ENCODE peak calls at places on chromosomes 2 and 18, in seven cellular contexts. B is Peyer's patch; M is adrenal gland; H is progenitor cell of endocrine pancreas; P is CD8-positive, alpha-beta T cell; K is HFFc6; I is uterus. N is an unnamed sample.

GRCh38 chr2:148023861-148024260 is 3.0 kb downstream of the MBD5 start:
- DNase-seq in I (no peak), H (no peak), K (no peak), B (no peak), M (no peak), P (no peak), N (no peak)

GRCh38 chr2:226352941-226353558 is 446.6 kb downstream of the IRS1 start:
- DNase-seq in K (no peak), H (no peak), I (no peak), P (no peak), M (no peak), B (no peak), N (no peak)

GRCh38 chr18:12255626-12256026 is 1.5 kb downstream of the CIDEA start:
- DNase-seq in P (no peak), M (no peak), I (no peak), H (no peak), B (no peak), K (no peak), N (no peak)

GRCh38 chr2:1837022-1837421 is 92.7 kb upstream of the PXDN start:
- DNase-seq in H (no peak), I (no peak), P (no peak), B (no peak), M (no peak), K (no peak), N (no peak)

GRCh38 chr18:58639751-58640427 is 11.0 kb upstream of the ALPK2 start:
- DNase-seq in K (peak; percentile 91), H (no peak), B (no peak), M (no peak), I (no peak), P (no peak), N (no peak)

GRCh38 chr2:239822146-239822945 is 202.8 kb downstream of the NDUFA10 start:
- DNase-seq in H (peak; percentile 3), M (no peak), P (no peak), I (peak; percentile 9), K (no peak), B (peak; percentile 3), N (peak; percentile 33)

GRCh38 chr18:12460874-12461273 is 53.1 kb downstream of the PRELID3A start:
- DNase-seq in M (peak; percentile 72), P (no peak), H (no peak), B (no peak), K (no peak), I (no peak), N (no peak)

GRCh38 chr18:57542801-57543427 is 43.6 kb downstream of the FECH start:
- DNase-seq in K (peak; percentile 46), B (no peak), M (no peak), H (no peak), P (no peak), I (no peak), N (no peak)

GRCh38 chr2:238701907-238702206 is 146.0 kb upstream of the TWIST2 start:
- DNase-seq in B (no peak), H (no peak), K (no peak), I (no peak), P (no peak), M (no peak), N (no peak)

GRCh38 chr2:123870877-123871276 is 154.2 kb upstream of the CNTNAP5 start:
- DNase-seq in I (no peak), P (no peak), H (no peak), M (no peak), B (no peak), K (no peak), N (no peak)

GRCh38 chr2:239820836-239821693 is 204.1 kb downstream of the NDUFA10 start:
- DNase-seq in P (no peak), H (peak; percentile 7), B (peak; percentile 12), K (no peak), M (peak; percentile 58), I (no peak), N (peak; percentile 56)

GRCh38 chr2:44844651-44845270 is 96.7 kb upstream of the SIX3 start:
- DNase-seq in M (no peak), K (no peak), B (no peak), P (no peak), I (no peak), H (no peak), N (no peak)

GRCh38 chr2:168210898-168211570 is 36.4 kb downstream of the STK39 start:
- DNase-seq in M (no peak), H (no peak), K (peak; percentile 91), B (no peak), I (no peak), P (no peak), N (no peak)

GRCh38 chr2:172753610-172754009 is 18.0 kb downstream of the RAPGEF4 start:
- DNase-seq in B (no peak), K (no peak), P (no peak), H (no peak), I (no peak), M (no peak), N (no peak)

GRCh38 chr2:188235364-188235763 is 56.3 kb upstream of the GULP1 start:
- DNase-seq in P (no peak), H (no peak), M (no peak), I (no peak), B (no peak), K (no peak), N (no peak)

GRCh38 chr18:75161629-75162028 is 47.3 kb downstream of the PTGR3 start:
- DNase-seq in B (peak; percentile 30), P (no peak), H (no peak), K (no peak), I (no peak), M (peak; percentile 47), N (no peak)
- TF ChIP-seq CTCF in B (no peak), P (no peak), H (no peak), K (no peak), I (no peak), M (no peak), N (no peak)

DNA sequence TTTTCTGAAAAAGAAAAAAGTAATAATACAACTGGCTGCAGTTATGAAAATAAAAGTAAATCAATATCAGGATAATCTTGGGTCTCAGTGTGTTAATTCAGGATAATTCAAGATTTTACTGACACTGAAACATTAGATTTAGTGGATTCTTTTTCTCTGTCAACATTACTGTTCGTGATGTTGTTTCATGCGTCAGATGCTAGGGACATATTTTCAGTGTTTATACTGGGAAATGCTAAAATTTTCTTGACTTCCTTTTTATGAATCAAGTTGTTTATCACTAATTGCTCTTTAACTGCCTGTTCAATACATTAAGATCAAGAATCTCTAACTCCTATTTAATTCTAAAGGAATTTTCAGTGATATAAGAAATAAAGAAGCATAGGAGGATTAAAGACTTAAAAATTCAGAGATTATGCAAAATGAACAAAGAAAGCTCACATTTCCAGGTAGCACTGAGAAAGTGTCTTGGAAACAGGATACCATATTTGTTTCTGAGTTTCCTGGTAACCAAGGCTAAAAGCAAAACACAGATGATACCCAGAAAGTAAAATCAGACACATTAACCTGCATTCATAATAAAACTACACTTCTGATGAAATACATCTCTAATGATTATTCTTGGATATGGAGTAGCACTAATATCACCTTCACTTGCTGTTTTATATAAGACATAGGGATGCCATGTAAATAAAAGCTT is 174.0 kb downstream of the ARL4C start:
- DNase-seq in M (no peak), H (no peak), K (no peak), P (no peak), B (no peak), I (no peak), N (no peak)
- TF ChIP-seq CTCF in M (no peak), H (no peak), K (no peak), P (no peak), B (no peak), I (no peak), N (no peak)

GRCh38 chr18:29892960-29893558 is 1149.5 kb downstream of the DSC3 start:
- DNase-seq in M (no peak), H (no peak), B (no peak), I (no peak), K (no peak), P (no peak), N (no peak)
- TF ChIP-seq CTCF in M (no peak), H (peak; percentile 65), B (no peak), I (no peak), K (peak; percentile 87), P (no peak), N (no peak)

GRCh38 chr2:237323656-237324055 is 90.3 kb downstream of the COL6A3 start:
- DNase-seq in H (no peak), B (no peak), M (no peak), P (no peak), K (no peak), I (no peak), N (no peak)

GRCh38 chr2:237324446-237325236 is 89.3 kb downstream of the COL6A3 start:
- DNase-seq in B (no peak), H (no peak), K (no peak), P (no peak), M (peak; percentile 33), I (peak; percentile 56), N (no peak)

GRCh38 chr2:237321746-237322145 is 92.2 kb downstream of the COL6A3 start:
- DNase-seq in B (no peak), H (no peak), P (no peak), K (no peak), M (no peak), I (no peak), N (no peak)

GRCh38 chr2:237320801-237321563 is 93.0 kb downstream of the COL6A3 start:
- DNase-seq in M (no peak), I (peak; percentile 78), P (no peak), H (no peak), B (no peak), K (no peak), N (no peak)

GRCh38 chr2:237322564-237322963 is 91.4 kb downstream of the COL6A3 start:
- DNase-seq in M (peak; percentile 36), B (no peak), K (no peak), P (no peak), H (peak; percentile 16), I (no peak), N (no peak)
- TF ChIP-seq CTCF in M (peak; percentile 34), B (no peak), K (peak; percentile 71), P (no peak), H (peak; percentile 59), I (no peak), N (peak; percentile 52)

GRCh38 chr2:237154050-237154638 is 68.5 kb downstream of the COPS8 start:
- DNase-seq in B (no peak), H (no peak), I (no peak), P (peak; percentile 45), M (peak; percentile 43), K (peak; percentile 41), N (no peak)
- TF ChIP-seq CTCF in B (no peak), H (peak; percentile 70), I (peak; percentile 69), P (peak; percentile 59), M (peak; percentile 62), K (peak; percentile 78), N (peak; percentile 54)

GRCh38 chr2:72214429-72215143 is 66.9 kb upstream of the CYP26B1 start:
- DNase-seq in K (peak; percentile 60), P (no peak), B (no peak), I (no peak), H (no peak), M (no peak), N (no peak)
- TF ChIP-seq CTCF in K (no peak), P (no peak), B (no peak), I (no peak), H (no peak), M (no peak), N (no peak)

N was measured in kidney.